ENCODE peak calls at places on chromosomes 6 and 20, in six cellular contexts. M, E, N, F, X and Y are unnamed samples.

GRCh38 chr6:4503700-4504099 is 272.5 kb upstream of the CDYL start:
- DNase-seq in F (no peak), N (no peak), E (no peak), M (no peak), X (peak), Y (no peak)

GRCh38 chr6:15929685-15930084 is 199.2 kb upstream of the MYLIP start:
- DNase-seq in F (no peak), E (no peak), N (no peak), M (no peak), X (no peak), Y (no peak)

GRCh38 chr6:169046483-169047192 is 207.0 kb downstream of the THBS2 start:
- DNase-seq in F (no peak), X (no peak), E (no peak), N (no peak), M (no peak), Y (no peak)

GRCh38 chr6:124881898-124882579 is 80.2 kb upstream of the RNF217 start:
- DNase-seq in X (no peak), E (no peak), M (no peak), N (no peak), F (peak), Y (no peak)

GRCh38 chr6:83707829-83708545 is 914 bp downstream of the SNAP91 start:
- DNase-seq in E (peak), F (peak), X (peak), M (no peak), N (no peak), Y (no peak)

GRCh38 chr6:38805682-38806081 is 90.6 kb downstream of the DNAH8 start:
- DNase-seq in E (no peak), M (no peak), N (no peak), F (peak), X (no peak), Y (no peak)

GRCh38 chr6:112464901-112465661 is 118.0 kb downstream of the RFPL4B start:
- DNase-seq in E (no peak), M (no peak), X (no peak), N (no peak), F (no peak), Y (no peak)

GRCh38 chr20:39282619-39283092 is 320.5 kb downstream of the DHX35 start:
- DNase-seq in M (no peak), E (peak), X (no peak), N (no peak), F (no peak), Y (no peak)

GRCh38 chr6:121652726-121653623 is 217.5 kb downstream of the GJA1 start:
- DNase-seq in E (peak), X (no peak), M (no peak), F (peak), N (no peak), Y (no peak)

GRCh38 chr20:31654534-31654933 is 16.8 kb downstream of the COX4I2 start:
- DNase-seq in X (no peak), M (no peak), F (no peak), E (no peak), N (no peak), Y (no peak)

GRCh38 chr6:82072113-82072512 is 175.4 kb downstream of the IBTK start:
- DNase-seq in M (no peak), E (no peak), F (no peak), N (no peak), X (no peak), Y (no peak)

GRCh38 chr6:119240257-119241123 is 109.1 kb downstream of the MAN1A1 start:
- DNase-seq in M (no peak), X (peak), F (no peak), N (no peak), E (no peak), Y (no peak)

GRCh38 chr20:23139524-23139923 is 53.4 kb upstream of the CD93 start:
- DNase-seq in E (peak), F (no peak), X (no peak), M (peak), N (no peak), Y (no peak)

GRCh38 chr6:150880336-150880735 is 14.8 kb downstream of the MTHFD1L start:
- DNase-seq in F (no peak), X (no peak), M (no peak), E (no peak), N (no peak), Y (no peak)

GRCh38 chr6:37308084-37308817 is 45.5 kb upstream of the RNF8 start:
- DNase-seq in E (peak), F (peak), X (no peak), N (no peak), M (no peak), Y (no peak)

GRCh38 chr6:33668914-33669313 is 42.6 kb downstream of the UQCC2 start:
- DNase-seq in E (no peak), X (no peak), N (peak), F (no peak), M (peak), Y (peak)

GRCh38 chr6:92979281-92979680 is 440.1 kb downstream of the EPHA7 start:
- DNase-seq in X (no peak), E (no peak), M (no peak), F (peak), N (no peak), Y (no peak)

GRCh38 chr6:156777866-156778614 is 862 bp downstream of the ARID1B start:
- DNase-seq in X (no peak), E (peak), F (peak), N (peak), M (peak), Y (peak)

GRCh38 chr6:86147311-86147710 is 504.6 kb upstream of the SYNCRIP start:
- DNase-seq in E (no peak), M (no peak), N (no peak), X (no peak), F (no peak), Y (no peak)

GRCh38 chr6:92122746-92123145 is 1296.6 kb downstream of the EPHA7 start:
- DNase-seq in X (no peak), N (no peak), M (no peak), E (no peak), F (peak), Y (no peak)

GRCh38 chr20:35291654-35292503 is at the start of gene FAM83C:
- DNase-seq in M (no peak), F (no peak), E (no peak), N (no peak), X (no peak), Y (no peak)

GRCh38 chr20:37114012-37114411 is 18.2 kb upstream of the RBL1 start:
- DNase-seq in X (no peak), F (no peak), E (no peak), M (no peak), N (no peak), Y (no peak)

GRCh38 chr20:33054381-33054780 is 678 bp downstream of the BPIFB3 start:
- DNase-seq in E (no peak), M (no peak), F (no peak), X (no peak), N (no peak), Y (no peak)

GRCh38 chr6:57123111-57123510 is 33.1 kb downstream of the ZNF451 start:
- DNase-seq in X (no peak), M (no peak), E (no peak), N (no peak), F (no peak), Y (no peak)

GRCh38 chr6:36120539-36120938 is 9.8 kb upstream of the MAPK13 start:
- DNase-seq in N (no peak), F (no peak), X (no peak), M (peak), E (peak), Y (peak)

GRCh38 chr6:11908706-11909105 is 103.4 kb upstream of the HIVEP1 start:
- DNase-seq in M (no peak), X (no peak), N (no peak), F (no peak), E (no peak), Y (no peak)

GRCh38 chr6:132712366-132712765 is 1.5 kb downstream of the VNN1 start:
- DNase-seq in M (no peak), N (no peak), X (no peak), E (no peak), F (peak), Y (no peak)

GRCh38 chr20:62274332-62275262 is 28.2 kb upstream of the ADRM1 start:
- DNase-seq in E (no peak), F (no peak), N (peak), X (no peak), M (no peak), Y (no peak)

GRCh38 chr6:119160911-119161310 is 82.4 kb upstream of the FAM184A start:
- DNase-seq in N (no peak), E (no peak), X (no peak), M (no peak), F (no peak), Y (no peak)

GRCh38 chr20:37741055-37741454 is 47.2 kb downstream of the CTNNBL1 start:
- DNase-seq in N (no peak), F (no peak), E (no peak), M (no peak), X (no peak), Y (no peak)

GRCh38 chr20:9035129-9035528 is 33.8 kb upstream of the PLCB4 start:
- DNase-seq in M (no peak), F (no peak), E (no peak), X (no peak), N (no peak), Y (no peak)

GRCh38 chr20:59781236-59781635 is 152.2 kb downstream of the SYCP2 start:
- DNase-seq in X (no peak), E (no peak), N (no peak), F (no peak), M (peak), Y (no peak)

GRCh38 chr6:3377536-3378397 is 79.1 kb downstream of the SLC22A23 start:
- DNase-seq in M (no peak), N (no peak), E (no peak), X (no peak), F (no peak), Y (no peak)
- TF ChIP-seq POLR2AphosphoS5 in M (no peak), N (no peak), E (no peak), X (no peak), F (no peak), Y (no peak)

GRCh38 chr6:26021350-26022165 is 59.0 kb downstream of the TRIM38 start:
- DNase-seq in E (peak), M (peak), F (peak), N (peak), X (no peak), Y (peak)
- TF ChIP-seq POLR2A in E (peak), M (peak), F (peak), N (peak), X (peak), Y (peak)

GRCh38 chr6:116682334-116682712 is 1.3 kb downstream of the KPNA5 start:
- DNase-seq in M (no peak), E (no peak), F (peak), X (no peak), N (no peak), Y (no peak)
- H3K4me3 ChIP-seq in M (peak), E (peak), F (peak), X (peak), N (peak), Y (peak)

DNA sequence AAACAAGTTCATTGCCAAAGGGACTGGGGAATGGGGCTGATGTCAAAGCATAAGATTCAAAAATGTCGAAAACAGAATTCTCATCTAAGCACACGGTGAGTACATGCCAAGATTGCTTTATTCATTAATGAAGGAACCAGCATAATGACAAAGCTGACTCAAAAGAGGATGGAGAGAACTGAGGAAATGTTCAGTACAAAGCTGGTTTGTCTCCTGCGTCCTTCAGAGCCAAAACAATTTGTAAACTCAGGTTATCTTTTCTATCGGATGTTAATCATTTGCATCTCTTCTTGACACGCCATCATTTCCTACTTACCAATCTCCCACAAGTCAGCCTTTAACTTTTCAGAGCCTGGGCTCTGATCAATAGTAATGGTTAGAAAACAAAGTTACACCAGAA is 195.6 kb upstream of the PMEPA1 start:
- DNase-seq in F (no peak), E (no peak), X (no peak), N (no peak), M (no peak), Y (no peak)
- TF ChIP-seq POLR2AphosphoS5 in F (no peak), E (no peak), X (no peak), N (no peak), M (no peak), Y (no peak)

GRCh38 chr20:45328451-45328850 is 19.8 kb downstream of the SDC4 start:
- DNase-seq in M (no peak), E (no peak), N (no peak), F (no peak), X (no peak), Y (no peak)
- TF ChIP-seq POLR2A in M (no peak), E (no peak), N (no peak), F (no peak), X (no peak), Y (no peak)

GRCh38 chr20:278607-279571 is 11.7 kb downstream of the C20orf96 start:
- DNase-seq in M (peak), N (no peak), X (no peak), F (no peak), E (no peak), Y (no peak)
- H3K4me3 ChIP-seq in M (peak), N (no peak), X (peak), F (no peak), E (no peak), Y (no peak)

GRCh38 chr6:137926207-137926731 is 59.2 kb downstream of the TNFAIP3 start:
- DNase-seq in F (peak), X (peak), E (peak), N (peak), M (no peak), Y (no peak)
- TF ChIP-seq POLR2AphosphoS5 in F (no peak), X (peak), E (peak), N (no peak), M (no peak), Y (no peak)